ENCODE peak calls at places on chromosomes 13 and 19, in four cellular contexts. Q is CD8-positive, alpha-beta T cell; T is GM23338; A is Karpas-422. Y is an unnamed sample.

GRCh38 chr13:40485611-40486517 is 180.6 kb downstream of the FOXO1 start:
- DNase-seq in Q (peak; percentile 49), T (no peak), A (no peak), Y (no peak)

GRCh38 chr13:59201836-59202235 is 961.9 kb downstream of the DIAPH3 start:
- DNase-seq in Q (no peak), T (no peak), A (no peak), Y (no peak)

GRCh38 chr13:35499131-35500051 is 22.9 kb upstream of the MAB21L1 start:
- DNase-seq in Q (no peak), T (no peak), A (no peak), Y (no peak)

GRCh38 chr13:113433391-113433916 is 19.8 kb downstream of the ADPRHL1 start:
- DNase-seq in Q (no peak), T (no peak), A (no peak), Y (no peak)

GRCh38 chr19:15538774-15539173 is 30.4 kb downstream of the CYP4F22 start:
- DNase-seq in Q (no peak), T (no peak), A (no peak), Y (no peak)

GRCh38 chr19:31351212-31352193 is 2.3 kb upstream of the TSHZ3 start:
- DNase-seq in Q (no peak), T (peak; percentile 62), A (no peak), Y (peak; percentile 68)

GRCh38 chr19:4066682-4067395 is at the start of gene ZBTB7A:
- DNase-seq in Q (peak; percentile 66), T (peak; percentile 74), A (peak; percentile 89), Y (peak; percentile 80)

GRCh38 chr13:85653681-85654080 is 145.5 kb downstream of the SLITRK6 start:
- DNase-seq in Q (no peak), T (no peak), A (no peak), Y (no peak)

GRCh38 chr19:38250821-38251563 is 5.2 kb downstream of the PPP1R14A start:
- DNase-seq in Q (no peak), T (peak; percentile 41), A (no peak), Y (no peak)

GRCh38 chr19:41554902-41555301 is 21.1 kb upstream of the CEACAM21 start:
- DNase-seq in Q (no peak), T (no peak), A (no peak), Y (no peak)

GRCh38 chr13:26558912-26559485 is 1.5 kb downstream of the WASF3 start:
- DNase-seq in Q (no peak), T (peak; percentile 51), A (no peak), Y (no peak)
- H3K4me3 ChIP-seq in Q (no peak overlapping the region), T (peak overlapping the region; percentile 77), A (no peak overlapping the region), Y (peak overlapping the region; percentile 87)

GRCh38 chr19:17282488-17283256 is 971 bp downstream of the ANKLE1 start:
- DNase-seq in Q (peak; percentile 62), T (peak; percentile 95), A (peak; percentile 94), Y (peak; percentile 91)

GRCh38 chr19:17283504-17283996 is 1.8 kb downstream of the ANKLE1 start:
- DNase-seq in Q (no peak), T (no peak), A (no peak), Y (no peak)

GRCh38 chr19:17279436-17279835 is 2.3 kb upstream of the ANKLE1 start:
- DNase-seq in Q (no peak), T (no peak), A (no peak), Y (no peak)

GRCh38 chr19:17285415-17286135 is 3.9 kb downstream of the ANKLE1 start:
- DNase-seq in Q (no peak), T (no peak), A (no peak), Y (no peak)

DNA sequence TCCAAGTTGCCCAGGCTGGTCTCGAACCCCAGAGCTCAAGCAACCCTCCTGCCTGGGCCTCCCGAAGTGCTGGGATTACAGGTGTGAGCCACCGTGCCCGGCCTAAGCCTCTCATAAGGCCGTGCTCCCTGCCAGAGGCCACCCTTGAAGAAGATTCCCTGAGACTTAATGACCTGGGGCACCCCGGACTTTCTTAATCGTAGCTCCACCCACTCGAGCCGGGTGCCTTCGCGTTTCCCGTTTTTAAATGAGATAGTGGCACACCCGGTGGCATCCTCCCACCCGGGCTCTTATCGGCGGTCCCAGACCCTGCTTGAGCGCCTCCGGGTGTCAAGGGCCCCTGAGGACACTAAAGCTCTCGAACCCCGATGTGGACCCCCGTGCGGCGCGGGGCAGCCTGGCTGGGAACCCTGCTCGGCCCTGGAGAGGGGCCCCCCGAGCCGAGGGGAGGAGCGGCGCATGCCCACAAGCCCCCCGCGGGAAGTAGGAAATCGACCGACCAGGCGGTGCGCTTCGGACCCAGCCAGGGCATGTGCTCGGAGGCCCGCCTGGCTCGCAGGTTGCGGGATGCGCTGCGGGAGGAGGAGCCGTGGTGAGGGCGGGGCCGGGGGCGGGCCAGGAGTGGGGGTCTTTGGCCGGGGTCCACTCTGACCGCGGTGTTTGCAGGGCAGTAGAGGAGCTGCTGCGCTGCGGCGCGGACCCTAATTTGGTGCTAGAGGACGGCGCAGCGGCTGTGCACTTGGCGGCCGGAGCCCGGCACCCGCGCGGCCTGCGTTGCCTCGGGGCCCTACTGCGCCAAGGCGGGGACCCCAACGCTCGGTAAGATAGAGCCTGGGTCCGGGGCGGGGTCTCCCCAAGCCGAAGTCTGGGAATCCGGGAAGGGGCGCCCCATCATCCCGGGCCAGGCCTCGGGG is at the start of gene ANKLE1:
- DNase-seq in Q (no peak), T (peak; percentile 88), A (peak; percentile 93), Y (no peak)
- H3K4me3 ChIP-seq in Q (peak within 1 kb of the TSS; percentile 82), T (peak within 1 kb of the TSS; percentile 69), A (peak within 1 kb of the TSS; percentile 73), Y (no peak within 1 kb of the TSS)

GRCh38 chr19:46783670-46784069 is 4.7 kb downstream of the SLC1A5 start:
- DNase-seq in Q (no peak), T (no peak), A (peak; percentile 32), Y (no peak)
- H3K4me3 ChIP-seq in Q (no peak overlapping the region), T (peak overlapping the region; percentile 98), A (peak overlapping the region; percentile 92), Y (no peak overlapping the region)

GRCh38 chr13:43095771-43096719 is 72.7 kb downstream of the DNAJC15 start:
- DNase-seq in Q (no peak), T (no peak), A (no peak), Y (no peak)
- H3K4me3 ChIP-seq in Q (no peak overlapping the region), T (no peak overlapping the region), A (no peak overlapping the region), Y (no peak overlapping the region)